ENCODE peak calls at places on chromosomes 3 and 15, in eight cellular contexts. A is stimulated activated CD8-positive, alpha-beta memory T cell treated with anti-CD3 and anti-CD28 coated beads, Interleukin-4, amount 100 ng/mL, for 48 hours; Z is HEK293T; D is naive B cell; E is Peyer's patch; U is neural crest cell; M is A549; F is activated gamma-delta T cell treated with Interleukin-2 at 50 U/mL for 16 hours. K is an unnamed sample.

GRCh38 chr15:48500595-48500994 is 144.9 kb downstream of the FBN1 start:
- DNase-seq in A (no peak), Z (no peak), D (no peak), E (no peak), U (no peak), M (no peak), F (no peak), K (no peak)

GRCh38 chr3:190227064-190227463 is 95.2 kb downstream of the CLDN1 start:
- DNase-seq in A (no peak), Z (no peak), D (no peak), E (no peak), U (no peak), M (no peak), F (no peak), K (no peak)

GRCh38 chr3:172138031-172138538 is 98.7 kb downstream of the FNDC3B start:
- DNase-seq in A (no peak), Z (no peak), D (no peak), E (no peak), U (no peak), M (peak), F (no peak), K (no peak)

GRCh38 chr3:79947469-79947868 is 179.7 kb upstream of the ROBO1 start:
- DNase-seq in A (no peak), Z (no peak), D (no peak), E (no peak), U (no peak), M (no peak), F (no peak), K (no peak)

GRCh38 chr15:63392355-63393009 is 10.8 kb upstream of the CA12 start:
- DNase-seq in A (no peak), Z (no peak), D (no peak), E (no peak), U (no peak), M (no peak), F (no peak), K (no peak)

GRCh38 chr3:148816971-148817519 is 10.6 kb upstream of the CPB1 start:
- DNase-seq in A (no peak), Z (no peak), D (no peak), E (no peak), U (no peak), M (no peak), F (no peak), K (no peak)

GRCh38 chr3:155604967-155605366 is 139.9 kb downstream of the PLCH1 start:
- DNase-seq in A (no peak), Z (no peak), D (no peak), E (no peak), U (no peak), M (no peak), F (no peak), K (no peak)

GRCh38 chr3:141846050-141846433 is 30.4 kb upstream of the ATP1B3 start:
- DNase-seq in A (no peak), Z (no peak), D (no peak), E (no peak), U (no peak), M (no peak), F (no peak), K (no peak)

GRCh38 chr15:84821501-84822021 is 4.4 kb downstream of the ALPK3 start:
- DNase-seq in A (no peak), Z (no peak), D (no peak), E (no peak), U (no peak), M (no peak), F (no peak), K (no peak)

GRCh38 chr3:133575121-133575520 is 1.6 kb downstream of the CDV3 start:
- DNase-seq in A (no peak), Z (no peak), D (no peak), E (no peak), U (no peak), M (no peak), F (no peak), K (no peak)

GRCh38 chr15:100735654-100736053 is 133.3 kb downstream of the ASB7 start:
- DNase-seq in A (no peak), Z (no peak), D (no peak), E (no peak), U (no peak), M (no peak), F (no peak), K (no peak)

GRCh38 chr15:63870403-63871209 is 36.9 kb upstream of the HERC1 start:
- DNase-seq in A (no peak), Z (peak), D (no peak), E (no peak), U (no peak), M (peak), F (no peak), K (no peak)

GRCh38 chr3:107431048-107431297 is 53.7 kb downstream of the CCDC54 start:
- DNase-seq in A (peak), Z (no peak), D (peak), E (peak), U (no peak), M (peak), F (peak), K (no peak)